ENCODE peak calls at places on chromosome 18, in nine cellular contexts. Q is body of pancreas; S is T-cell; H is stimulated activated naive CD8-positive, alpha-beta T cell treated with anti-CD3 and anti-CD28 coated beads, Interleukin-15, Interleukin-2, amounts not matched to agents 100 U/mL and 50 U/mL, for 24 hours; O is right atrium auricular region; F is activated CD4-positive, alpha-beta T cell treated with anti-CD3 and anti-CD28 coated beads, Interleukin-2, amount 50 U/mL, for 24 hours; X is HFFc6; C is stimulated activated CD8-positive, alpha-beta memory T cell treated with anti-CD3 and anti-CD28 coated beads, Interleukin-4, amount 100 ng/mL, for 4 hours; R is astrocyte of the cerebellum. J is an unnamed sample.

GRCh38 chr18:55900380-55900779 is 312.4 kb upstream of the TCF4 start:
- DNase-seq in Q (no peak), S (no peak), H (no peak), O (no peak), F (no peak), X (peak; percentile 47), C (no peak), R (peak; percentile 65), J (no peak)

GRCh38 chr18:50973367-50974126 is 5.7 kb downstream of the ELAC1 start:
- DNase-seq in Q (peak; percentile 50), S (no peak), H (no peak), O (no peak), F (no peak), X (peak; percentile 71), C (no peak), R (no peak), J (no peak)

GRCh38 chr18:9578306-9578705 is 36.1 kb downstream of the PPP4R1 start:
- DNase-seq in Q (no peak), S (no peak), H (no peak), O (no peak), F (no peak), X (peak; percentile 8), C (no peak), R (no peak), J (no peak)

GRCh38 chr18:55515946-55516710 is 71.9 kb downstream of the TCF4 start:
- DNase-seq in Q (no peak), S (no peak), H (no peak), O (no peak), F (no peak), X (peak; percentile 67), C (no peak), R (no peak), J (no peak)

GRCh38 chr18:11178951-11179549 is 29.7 kb upstream of the PIEZO2 start:
- DNase-seq in Q (peak; percentile 10), S (no peak), H (no peak), O (peak; percentile 86), F (no peak), X (no peak), C (no peak), R (peak; percentile 55), J (no peak)

GRCh38 chr18:4319738-4320677 is 135.1 kb downstream of the DLGAP1 start:
- DNase-seq in Q (no peak), S (no peak), H (no peak), O (no peak), F (no peak), X (no peak), C (no peak), R (no peak), J (peak; percentile 48)

GRCh38 chr18:76588591-76589303 is 93.7 kb upstream of the ZNF516 start:
- DNase-seq in Q (no peak), S (no peak), H (no peak), O (no peak), F (no peak), X (no peak), C (no peak), R (no peak), J (no peak)

GRCh38 chr18:71028285-71028762 is 739.5 kb downstream of the SOCS6 start:
- DNase-seq in Q (no peak), S (no peak), H (no peak), O (no peak), F (no peak), X (no peak), C (no peak), R (no peak), J (no peak)

GRCh38 chr18:76487076-76487475 is 8.0 kb downstream of the ZNF516 start:
- DNase-seq in Q (no peak), S (no peak), H (no peak), O (no peak), F (no peak), X (no peak), C (no peak), R (no peak), J (peak; percentile 26)

GRCh38 chr18:59229191-59229590 is 9.2 kb downstream of the GRP start:
- DNase-seq in Q (no peak), S (no peak), H (no peak), O (no peak), F (no peak), X (peak; percentile 68), C (no peak), R (no peak), J (no peak)

GRCh38 chr18:9859232-9859631 is 26.5 kb upstream of the TXNDC2 start:
- DNase-seq in Q (no peak), S (no peak), H (no peak), O (peak; percentile 48), F (no peak), X (no peak), C (no peak), R (no peak), J (no peak)

GRCh38 chr18:2410688-2411087 is 160.6 kb downstream of the METTL4 start:
- DNase-seq in Q (no peak), S (no peak), H (no peak), O (no peak), F (no peak), X (no peak), C (no peak), R (peak; percentile 31), J (no peak)

GRCh38 chr18:10495936-10496335 is 29.9 kb upstream of the NAPG start:
- DNase-seq in Q (no peak), S (no peak), H (no peak), O (no peak), F (no peak), X (no peak), C (no peak), R (no peak), J (no peak)

GRCh38 chr18:76457475-76457874 is 37.6 kb downstream of the ZNF516 start:
- DNase-seq in Q (no peak), S (no peak), H (no peak), O (peak; percentile 54), F (no peak), X (no peak), C (no peak), R (no peak), J (no peak)

GRCh38 chr18:8801263-8801901 is 96.0 kb downstream of the MTCL1 start:
- DNase-seq in Q (no peak), S (no peak), H (no peak), O (no peak), F (no peak), X (peak; percentile 87), C (no peak), R (peak; percentile 62), J (no peak)

GRCh38 chr18:77254711-77255110 is 5.1 kb downstream of the GALR1 start:
- DNase-seq in Q (no peak), S (no peak), H (no peak), O (no peak), F (no peak), X (no peak), C (no peak), R (no peak), J (no peak)

GRCh38 chr18:24731981-24732380 is 271.5 kb downstream of the HRH4 start:
- DNase-seq in Q (no peak), S (no peak), H (no peak), O (no peak), F (no peak), X (no peak), C (no peak), R (no peak), J (no peak)

GRCh38 chr18:70195014-70195614 is 10.4 kb downstream of the RTTN start:
- DNase-seq in Q (no peak), S (no peak), H (no peak), O (no peak), F (no peak), X (no peak), C (no peak), R (no peak), J (peak; percentile 70)

GRCh38 chr18:22813648-22814328 is 119.3 kb upstream of the RBBP8 start:
- DNase-seq in Q (peak; percentile 26), S (no peak), H (no peak), O (no peak), F (no peak), X (peak; percentile 39), C (no peak), R (no peak), J (peak; percentile 50)

GRCh38 chr18:10682368-10682714 is 156.5 kb downstream of the NAPG start:
- DNase-seq in Q (no peak), S (no peak), H (no peak), O (no peak), F (no peak), X (no peak), C (no peak), R (no peak), J (peak; percentile 41)

GRCh38 chr18:45686892-45687611 is 36.9 kb upstream of the SLC14A1 start:
- DNase-seq in Q (peak; percentile 18), S (peak; percentile 41), H (peak; percentile 56), O (no peak), F (no peak), X (no peak), C (peak; percentile 20), R (no peak), J (peak; percentile 82)

GRCh38 chr18:22169011-22169888 is at the start of gene GATA6:
- DNase-seq in Q (peak; percentile 98), S (no peak), H (peak; percentile 56), O (peak; percentile 97), F (no peak), X (peak; percentile 63), C (no peak), R (peak; percentile 73), J (peak; percentile 63)

GRCh38 chr18:80225685-80226084 is 21.6 kb downstream of the PARD6G start:
- DNase-seq in Q (no peak), S (no peak), H (no peak), O (no peak), F (no peak), X (no peak), C (no peak), R (no peak), J (no peak)

GRCh38 chr18:63515799-63516198 is 26.4 kb upstream of the SERPINB12 start:
- DNase-seq in Q (no peak), S (no peak), H (no peak), O (no peak), F (no peak), X (no peak), C (no peak), R (no peak), J (no peak)

GRCh38 chr18:26721876-26722581 is 143.5 kb downstream of the AQP4 start:
- DNase-seq in Q (no peak), S (no peak), H (no peak), O (no peak), F (no peak), X (no peak), C (no peak), R (no peak), J (no peak)

GRCh38 chr18:39951321-39951720 is 2003.7 kb upstream of the PIK3C3 start:
- DNase-seq in Q (no peak), S (no peak), H (no peak), O (no peak), F (no peak), X (peak; percentile 39), C (no peak), R (no peak), J (no peak)

GRCh38 chr18:2994603-2995432 is 18.1 kb downstream of the LPIN2 start:
- DNase-seq in Q (peak; percentile 36), S (peak; percentile 62), H (peak; percentile 76), O (no peak), F (no peak), X (no peak), C (peak; percentile 45), R (no peak), J (peak; percentile 53)

GRCh38 chr18:10750386-10751035 is 224.7 kb downstream of the NAPG start:
- DNase-seq in Q (no peak), S (no peak), H (no peak), O (no peak), F (no peak), X (no peak), C (no peak), R (no peak), J (no peak)